ENCODE peak calls at places on chromosomes 12 and 14, in seven cellular contexts. E, X, C, W, A, B and P are unnamed samples.

GRCh38 chr12:81758421-81759214 is 532 bp downstream of the PPFIA2 start:
- DNase-seq in E (no peak), X (no peak), C (peak), W (peak), A (peak), B (peak), P (no peak)

GRCh38 chr12:96397756-96398421 is 2.4 kb downstream of the CDK17 start:
- DNase-seq in E (no peak), X (no peak), C (peak), W (no peak), A (peak), B (peak), P (no peak)

GRCh38 chr14:99132821-99133562 is 139.0 kb downstream of the BCL11B start:
- DNase-seq in E (no peak), X (no peak), C (no peak), W (peak), A (no peak), B (no peak), P (no peak)

GRCh38 chr12:19498099-19498498 is 58.8 kb downstream of the AEBP2 start:
- DNase-seq in E (no peak), X (no peak), C (no peak), W (no peak), A (no peak), B (peak), P (no peak)

GRCh38 chr14:105853089-105853906 is 326.9 kb downstream of the TMEM121 start:
- DNase-seq in E (peak), X (no peak), C (no peak), W (no peak), A (no peak), B (no peak), P (no peak)

GRCh38 chr14:26841920-26842741 is 244.3 kb upstream of the NOVA1 start:
- DNase-seq in E (no peak), X (peak), C (peak), W (no peak), A (peak), B (peak), P (peak)

GRCh38 chr14:79411403-79412174 is 799.7 kb downstream of the DIO2 start:
- DNase-seq in E (no peak), X (no peak), C (no peak), W (no peak), A (no peak), B (no peak), P (no peak)

GRCh38 chr12:32568241-32568640 is 110.9 kb upstream of the DNM1L start:
- DNase-seq in E (no peak), X (peak), C (peak), W (no peak), A (peak), B (peak), P (peak)

GRCh38 chr12:101968770-101969169 is 91.4 kb downstream of the DRAM1 start:
- DNase-seq in E (no peak), X (no peak), C (no peak), W (no peak), A (no peak), B (no peak), P (no peak)

GRCh38 chr12:69287556-69287955 is 48.2 kb downstream of the CPSF6 start:
- DNase-seq in E (no peak), X (no peak), C (no peak), W (no peak), A (no peak), B (no peak), P (no peak)

GRCh38 chr12:69278814-69279782 is 39.7 kb downstream of the CPSF6 start:
- DNase-seq in E (no peak), X (no peak), C (no peak), W (no peak), A (no peak), B (no peak), P (no peak)

GRCh38 chr12:69284131-69284530 is 44.8 kb downstream of the CPSF6 start:
- DNase-seq in E (peak), X (peak), C (peak), W (peak), A (peak), B (peak), P (peak)
- TF ChIP-seq CTCF in E (no peak), X (no peak), C (no peak), W (no peak), A (peak), B (peak), P (no peak)

GRCh38 chr14:93114068-93114710 is 1.5 kb downstream of the ITPK1 start:
- DNase-seq in E (no peak), X (no peak), C (no peak), W (no peak), A (no peak), B (no peak), P (no peak)

GRCh38 chr14:93115920-93116675 is at the start of gene ITPK1:
- DNase-seq in E (peak), X (peak), C (peak), W (peak), A (peak), B (peak), P (no peak)

GRCh38 chr14:93116676-93117200 is 1.0 kb upstream of the ITPK1 start:
- DNase-seq in E (no peak), X (no peak), C (no peak), W (no peak), A (no peak), B (no peak), P (no peak)

GRCh38 chr14:93114713-93115068 is 1.0 kb downstream of the ITPK1 start:
- DNase-seq in E (peak), X (no peak), C (no peak), W (peak), A (no peak), B (no peak), P (no peak)

GRCh38 chr14:93115069-93115919 is 431 bp downstream of the ITPK1 start:
- DNase-seq in E (peak), X (peak), C (peak), W (peak), A (peak), B (peak), P (peak)
- TF ChIP-seq CTCF in E (peak), X (no peak), C (no peak), W (no peak), A (no peak), B (no peak), P (no peak)

DNA sequence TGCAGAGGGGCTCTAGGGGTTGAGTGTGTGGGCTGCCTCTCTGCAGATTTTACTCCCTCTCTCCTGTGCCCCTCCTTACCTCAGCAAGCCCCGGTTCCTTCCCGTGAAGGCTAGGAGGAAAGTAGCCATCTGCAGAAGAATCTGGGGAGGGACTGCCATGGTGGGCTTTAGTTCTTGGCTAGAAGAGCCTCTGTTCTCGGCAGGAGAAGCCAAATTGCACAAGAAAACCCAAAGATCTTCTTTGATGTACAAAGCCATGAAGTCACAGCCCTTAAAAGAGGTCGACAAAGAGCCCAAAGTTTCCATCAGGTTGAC is 23.5 kb downstream of the CKAP4 start:
- DNase-seq in E (no peak), X (no peak), C (no peak), W (no peak), A (no peak), B (no peak), P (no peak)
- TF ChIP-seq CTCF in E (peak), X (no peak), C (no peak), W (no peak), A (no peak), B (no peak), P (no peak)

GRCh38 chr12:92574046-92574783 is 128.6 kb upstream of the PLEKHG7 start:
- DNase-seq in E (no peak), X (no peak), C (no peak), W (peak), A (no peak), B (peak), P (no peak)
- TF ChIP-seq CTCF in E (no peak), X (peak), C (peak), W (peak), A (peak), B (peak), P (peak)

GRCh38 chr14:36618641-36619040 is 36.2 kb upstream of the NKX2-8 start:
- DNase-seq in E (no peak), X (no peak), C (no peak), W (no peak), A (no peak), B (no peak), P (peak)
- TF ChIP-seq CTCF in E (no peak), X (no peak), C (no peak), W (no peak), A (no peak), B (no peak), P (no peak)

GRCh38 chr14:23727566-23728335 is 91.6 kb downstream of the DHRS2 start:
- DNase-seq in E (no peak), X (peak), C (peak), W (no peak), A (peak), B (peak), P (no peak)
- TF ChIP-seq CTCF in E (no peak), X (peak), C (peak), W (peak), A (peak), B (peak), P (peak)

GRCh38 chr12:176321-177181 is 37.4 kb downstream of the SLC6A12 start:
- DNase-seq in E (no peak), X (peak), C (peak), W (no peak), A (peak), B (peak), P (no peak)
- TF ChIP-seq CTCF in E (no peak), X (no peak), C (no peak), W (no peak), A (no peak), B (no peak), P (no peak)

GRCh38 chr12:113537041-113537750 is 65.5 kb upstream of the LHX5 start:
- DNase-seq in E (no peak), X (no peak), C (no peak), W (no peak), A (no peak), B (no peak), P (no peak)

GRCh38 chr12:113535100-113535499 is 63.4 kb upstream of the LHX5 start:
- DNase-seq in E (no peak), X (no peak), C (no peak), W (no peak), A (no peak), B (no peak), P (no peak)

GRCh38 chr12:113533842-113534375 is 62.2 kb upstream of the LHX5 start:
- DNase-seq in E (no peak), X (no peak), C (no peak), W (no peak), A (no peak), B (no peak), P (no peak)

GRCh38 chr12:113537751-113538087 is 66.0 kb upstream of the LHX5 start:
- DNase-seq in E (no peak), X (no peak), C (no peak), W (no peak), A (no peak), B (no peak), P (no peak)

DNA sequence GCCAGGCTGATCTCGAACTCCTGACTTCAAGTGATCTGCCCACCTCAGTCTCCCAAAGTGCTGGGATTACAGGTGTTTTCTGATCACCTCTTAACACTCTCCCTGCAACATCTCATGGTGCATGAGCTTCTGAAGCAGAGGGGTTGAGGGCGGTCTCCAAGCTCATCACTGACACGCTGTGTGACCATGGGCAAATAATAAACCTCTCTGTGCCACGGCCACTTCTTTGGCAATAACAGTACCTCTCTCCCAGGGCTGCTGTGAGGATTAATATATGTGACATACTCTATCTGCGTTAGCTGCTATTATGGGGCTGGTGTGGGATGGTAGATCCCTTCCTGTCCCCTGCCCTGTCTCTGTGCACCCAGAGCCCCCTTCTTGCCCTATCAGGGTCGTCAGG is 62.9 kb upstream of the LHX5 start:
- DNase-seq in E (no peak), X (no peak), C (no peak), W (no peak), A (no peak), B (no peak), P (no peak)
- TF ChIP-seq CTCF in E (no peak), X (no peak), C (no peak), W (no peak), A (no peak), B (no peak), P (no peak)

GRCh38 chr12:28269851-28270250 is 79.6 kb downstream of the CCDC91 start:
- DNase-seq in E (no peak), X (no peak), C (no peak), W (no peak), A (no peak), B (no peak), P (no peak)

GRCh38 chr12:28267920-28268680 is 77.8 kb downstream of the CCDC91 start:
- DNase-seq in E (no peak), X (no peak), C (no peak), W (no peak), A (no peak), B (no peak), P (no peak)

GRCh38 chr12:28268830-28269229 is 78.6 kb downstream of the CCDC91 start:
- DNase-seq in E (no peak), X (no peak), C (no peak), W (no peak), A (no peak), B (no peak), P (no peak)

GRCh38 chr12:28265435-28266042 is 75.3 kb downstream of the CCDC91 start:
- DNase-seq in E (no peak), X (no peak), C (no peak), W (no peak), A (no peak), B (no peak), P (no peak)
- TF ChIP-seq CTCF in E (no peak), X (no peak), C (no peak), W (no peak), A (no peak), B (no peak), P (no peak)

GRCh38 chr12:65609359-65609771 is 214.9 kb upstream of the HMGA2 start:
- DNase-seq in E (no peak), X (peak), C (peak), W (no peak), A (peak), B (peak), P (peak)
- TF ChIP-seq CTCF in E (no peak), X (peak), C (peak), W (no peak), A (peak), B (peak), P (peak)